ENCODE peak calls at places on chromosomes 5 and 9, in seven cellular contexts. C, S, Y, O, I, W and M are unnamed samples.
A peak's percentile ranks its signal among the peaks of the same experiment; 100 is the strongest.

GRCh38 chr5:66145737-66146136 is 1.6 kb downstream of the SREK1 start:
- DNase-seq in Y (no peak), C (no peak), I (no peak), S (no peak), O (no peak), W (no peak), M (no peak)

GRCh38 chr9:79578891-79579290 is 7.1 kb downstream of the TLE4 start:
- DNase-seq in C (no peak), W (no peak), I (no peak), Y (no peak), O (no peak), S (no peak), M (no peak)

GRCh38 chr5:143594913-143595818 is 191.7 kb upstream of the NR3C1 start:
- DNase-seq in C (no peak), O (no peak), W (no peak), I (no peak), S (no peak), Y (no peak), M (no peak)

GRCh38 chr9:125982798-125983406 is 235.7 kb downstream of the PBX3 start:
- DNase-seq in W (peak; percentile 53), Y (peak; percentile 31), S (no peak), C (no peak), I (no peak), O (no peak), M (no peak)

GRCh38 chr9:4788703-4789102 is 4.0 kb upstream of the RCL1 start:
- DNase-seq in W (no peak), O (no peak), S (no peak), Y (no peak), C (no peak), I (no peak), M (no peak)

GRCh38 chr9:86500667-86501435 is 146.6 kb upstream of the TUT7 start:
- DNase-seq in I (no peak), Y (no peak), O (no peak), S (no peak), W (no peak), C (no peak), M (peak; percentile 93)

GRCh38 chr5:142097681-142098080 is 10.9 kb upstream of the NDFIP1 start:
- DNase-seq in Y (no peak), C (no peak), W (no peak), I (no peak), S (no peak), O (no peak), M (peak; percentile 16)

GRCh38 chr5:180098526-180098925 is 27.0 kb upstream of the RNF130 start:
- DNase-seq in Y (no peak), S (no peak), O (no peak), W (no peak), C (no peak), I (no peak), M (no peak)

GRCh38 chr9:131773911-131774379 is 34.1 kb upstream of the RAPGEF1 start:
- DNase-seq in W (no peak), I (no peak), S (peak; percentile 93), O (no peak), Y (peak; percentile 88), C (peak; percentile 15), M (peak; percentile 83)

DNA sequence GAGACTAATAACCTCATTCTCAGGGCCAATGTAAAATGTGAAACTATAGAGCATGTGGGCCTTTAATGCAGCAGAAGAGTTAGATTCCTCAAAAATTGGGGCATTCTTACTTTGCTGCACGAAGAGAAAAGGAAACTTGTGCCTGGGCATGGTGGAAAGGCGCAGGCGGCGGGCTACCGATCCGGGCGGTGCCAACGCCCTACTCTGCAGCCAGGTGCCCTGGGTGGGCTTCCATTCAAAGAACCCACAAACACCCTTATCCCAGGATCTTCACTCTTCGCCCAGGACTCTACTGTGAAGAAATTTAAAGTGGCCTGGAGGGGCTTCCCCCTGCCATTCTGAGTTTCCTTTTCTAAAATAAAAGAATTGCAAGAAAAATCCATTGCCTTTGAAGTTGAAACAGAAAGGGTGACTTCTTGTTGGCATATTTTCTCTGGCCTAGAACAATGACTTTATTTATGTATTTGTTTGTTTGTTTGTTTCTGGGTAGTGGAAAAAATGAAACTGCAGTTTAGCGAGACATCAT is 124.9 kb downstream of the TMEM161B start:
- DNase-seq in S (peak; percentile 12), I (no peak), O (no peak), Y (no peak), C (no peak), W (no peak), M (no peak)
- H3K4me3 ChIP-seq in S (no peak overlapping the region), I (no peak overlapping the region), O (peak overlapping the region; percentile 65), Y (no peak overlapping the region), C (no peak overlapping the region), W (peak overlapping the region; percentile 54), M (peak overlapping the region; percentile 32)

GRCh38 chr5:157266286-157267007 is 524 bp downstream of the CYFIP2 start:
- DNase-seq in I (peak; percentile 45), O (no peak), W (no peak), C (peak; percentile 45), Y (peak; percentile 85), S (peak; percentile 78), M (no peak)

GRCh38 chr5:157269165-157269671 is 3.3 kb downstream of the CYFIP2 start:
- DNase-seq in S (no peak), Y (peak; percentile 75), O (no peak), W (no peak), I (no peak), C (no peak), M (no peak)

GRCh38 chr5:157267766-157268480 is 2.0 kb downstream of the CYFIP2 start:
- DNase-seq in O (no peak), I (no peak), W (no peak), Y (no peak), S (no peak), C (no peak), M (no peak)

GRCh38 chr5:157265714-157266285 is at the start of gene CYFIP2:
- DNase-seq in O (peak; percentile 13), I (peak; percentile 81), S (peak; percentile 90), Y (peak; percentile 92), W (peak; percentile 68), C (peak; percentile 84), M (peak; percentile 14)

DNA sequence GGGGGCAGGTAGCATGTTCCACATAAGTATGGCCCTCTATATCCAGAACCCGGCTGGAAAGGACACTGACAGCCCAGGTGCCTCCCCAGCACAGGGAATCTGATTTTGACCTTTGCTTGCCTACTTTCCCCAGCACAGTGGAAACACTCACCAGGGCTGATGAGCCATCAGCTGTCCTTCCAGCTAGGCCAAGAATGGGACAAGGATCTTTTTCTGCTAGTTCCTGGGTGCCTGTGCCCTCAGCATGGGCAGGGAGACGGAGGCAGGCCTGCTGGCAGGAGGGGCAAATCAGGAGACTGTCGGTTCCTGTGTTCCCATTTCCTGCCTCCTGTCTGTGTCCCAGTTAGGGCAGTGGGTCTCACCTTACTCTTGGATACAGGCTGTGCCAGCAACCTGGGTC is 1.1 kb downstream of the CYFIP2 start:
- DNase-seq in I (no peak), O (no peak), W (no peak), S (no peak), Y (no peak), C (no peak), M (no peak)
- H3K4me3 ChIP-seq in I (peak overlapping the region; percentile 74), O (peak overlapping the region; percentile 92), W (no peak overlapping the region), S (peak overlapping the region; percentile 95), Y (peak overlapping the region; percentile 77), C (peak overlapping the region; percentile 62), M (no peak overlapping the region)

GRCh38 chr9:120874861-120875565 is 2.0 kb downstream of the PHF19 start:
- DNase-seq in C (peak; percentile 16), I (no peak), O (no peak), Y (no peak), W (no peak), S (no peak), M (no peak)

GRCh38 chr9:120873512-120873911 is 3.5 kb downstream of the PHF19 start:
- DNase-seq in I (no peak), O (no peak), C (no peak), Y (peak; percentile 94), W (no peak), S (no peak), M (no peak)

GRCh38 chr9:120875643-120875953 is 1.4 kb downstream of the PHF19 start:
- DNase-seq in I (no peak), W (no peak), C (no peak), O (no peak), Y (no peak), S (no peak), M (no peak)

GRCh38 chr9:120874226-120874839 is 2.7 kb downstream of the PHF19 start:
- DNase-seq in S (no peak), C (no peak), I (no peak), Y (no peak), O (no peak), W (no peak), M (no peak)

DNA sequence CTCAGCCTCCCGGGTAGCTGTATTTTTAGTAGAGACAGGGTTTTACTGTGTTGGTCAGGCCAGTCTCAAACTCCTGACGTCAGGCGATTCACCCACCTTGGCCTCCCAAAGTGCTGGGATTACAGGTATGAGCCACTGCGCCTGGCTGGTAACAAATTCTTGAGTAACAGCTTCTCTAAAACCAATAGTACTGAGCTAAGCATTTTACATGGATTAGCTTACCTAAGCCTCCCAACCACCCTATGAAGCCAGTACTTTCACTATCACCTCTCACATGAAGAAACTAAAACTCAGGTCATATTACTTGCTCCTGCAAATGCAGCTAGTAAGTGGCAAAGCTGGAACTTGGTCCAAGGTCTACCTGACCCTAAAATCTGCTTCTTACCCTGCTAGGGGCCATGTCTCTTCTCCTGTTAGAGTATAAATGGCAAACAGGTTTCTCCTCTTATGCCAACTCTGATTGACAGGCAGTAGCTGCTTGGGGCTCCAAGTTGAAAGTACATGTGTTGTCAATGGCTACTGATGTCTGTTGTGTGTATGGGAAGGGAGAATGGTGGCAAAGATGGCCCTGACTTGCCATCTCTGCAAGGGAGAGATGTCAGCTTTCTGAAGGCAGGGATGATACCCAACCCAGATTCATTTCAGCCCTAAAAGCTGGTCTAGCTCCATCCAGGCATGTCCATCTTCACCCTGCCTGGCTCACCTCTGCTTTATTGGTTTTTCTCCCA is 4.0 kb downstream of the PHF19 start:
- DNase-seq in S (no peak), W (no peak), C (peak; percentile 14), O (no peak), Y (no peak), I (no peak), M (no peak)
- H3K4me3 ChIP-seq in S (no peak overlapping the region), W (no peak overlapping the region), C (no peak overlapping the region), O (no peak overlapping the region), Y (no peak overlapping the region), I (no peak overlapping the region), M (no peak overlapping the region)

GRCh38 chr9:136726631-136727191 is 14.3 kb downstream of the DIPK1B start:
- DNase-seq in I (no peak), O (no peak), C (peak; percentile 46), W (no peak), S (peak; percentile 69), Y (peak; percentile 70), M (no peak)

GRCh38 chr9:136723989-136724388 is 11.6 kb downstream of the DIPK1B start:
- DNase-seq in I (no peak), Y (no peak), C (no peak), S (no peak), O (no peak), W (no peak), M (no peak)

GRCh38 chr9:136724772-136725171 is 12.4 kb downstream of the DIPK1B start:
- DNase-seq in I (no peak), C (no peak), S (no peak), W (no peak), Y (no peak), O (no peak), M (no peak)

GRCh38 chr9:136726118-136726517 is 13.7 kb downstream of the DIPK1B start:
- DNase-seq in O (no peak), S (no peak), I (no peak), C (no peak), W (no peak), Y (no peak), M (no peak)

DNA sequence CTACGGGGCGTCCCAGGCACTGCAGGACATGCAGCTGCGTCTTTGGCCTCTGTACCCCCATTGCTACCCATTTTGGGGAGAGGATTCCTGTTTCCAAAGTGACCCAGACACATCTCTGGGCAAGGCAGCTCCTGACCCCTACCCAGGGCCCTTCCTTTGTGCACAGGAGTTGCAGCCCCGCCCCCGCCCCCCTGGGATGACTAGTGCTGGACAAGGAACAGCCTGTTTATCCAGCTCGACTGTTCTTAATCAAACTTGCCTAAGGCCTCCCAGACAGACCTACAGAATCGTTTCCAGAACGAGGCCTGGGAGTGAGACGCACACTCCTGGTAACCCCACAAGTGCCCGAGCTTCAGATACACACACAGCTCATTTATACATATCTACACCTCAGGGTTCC is 13.2 kb downstream of the DIPK1B start:
- DNase-seq in I (no peak), S (no peak), O (no peak), Y (no peak), C (no peak), W (no peak), M (no peak)
- H3K4me3 ChIP-seq in I (no peak overlapping the region), S (no peak overlapping the region), O (peak overlapping the region; percentile 70), Y (peak overlapping the region; percentile 99), C (no peak overlapping the region), W (no peak overlapping the region), M (peak overlapping the region; percentile 85)